ENCODE peak calls at places on chromosomes 7 and 10, in ten cellular contexts. T is IMR-90, Q is heart left ventricle, M is HepG2, I is adrenal gland, H is spleen, S is A549, U is endothelial cell of umbilical vein, O is ovary, L is prostate gland. E is an unnamed sample.

GRCh38 chr7:91582799-91583230 is 297.7 kb downstream of the MTERF1 start:
- DNase-seq in O (no peak), L (no peak), M (no peak), U (no peak), H (no peak), I (no peak), Q (no peak), T (no peak), S (no peak), E (no peak)

GRCh38 chr7:100493476-100494264 is 9.9 kb downstream of the NYAP1 start:
- DNase-seq in Q (peak), L (no peak), H (peak), I (no peak), T (no peak), O (peak), M (peak), S (no peak), U (peak), E (no peak)

GRCh38 chr10:3850999-3851937 is 66.3 kb upstream of the KLF6 start:
- DNase-seq in M (peak), I (no peak), L (no peak), S (peak), Q (no peak), H (no peak), T (peak), O (no peak), U (peak), E (peak)

GRCh38 chr10:99993994-99994689 is 15.6 kb downstream of the DNMBP start:
- DNase-seq in Q (peak), I (peak), H (peak), O (no peak), M (no peak), L (no peak), T (peak), S (no peak), U (peak), E (peak)

GRCh38 chr10:27784272-27784671 is 38.7 kb upstream of the MKX start:
- DNase-seq in U (no peak), T (no peak), I (no peak), L (no peak), S (no peak), O (no peak), M (no peak), H (no peak), Q (no peak), E (no peak)

GRCh38 chr7:150428671-150429451 is 21.6 kb upstream of the GIMAP8 start:
- DNase-seq in H (no peak), O (no peak), U (no peak), L (peak), Q (peak), I (peak), M (no peak), S (peak), T (peak), E (no peak)

GRCh38 chr7:144653449-144653848 is 182.4 kb downstream of the TPK1 start:
- DNase-seq in H (no peak), U (no peak), O (no peak), S (no peak), L (no peak), Q (no peak), T (no peak), I (no peak), M (no peak), E (no peak)

GRCh38 chr10:122310311-122311050 is 39.4 kb downstream of the BTBD16 start:
- DNase-seq in I (peak), M (peak), L (no peak), U (peak), S (peak), H (no peak), T (no peak), O (no peak), Q (no peak), E (no peak)

GRCh38 chr10:102917314-102917961 is 656 bp upstream of the CNNM2 start:
- DNase-seq in O (peak), S (peak), H (peak), I (peak), M (peak), L (peak), U (peak), Q (peak), T (peak), E (peak)

GRCh38 chr10:133464582-133465031 is 10.9 kb downstream of the SCART1 start:
- DNase-seq in H (no peak), M (no peak), S (no peak), O (no peak), I (peak), U (no peak), Q (no peak), L (no peak), T (no peak), E (no peak)

GRCh38 chr7:46153951-46154787 is 233.1 kb upstream of the IGFBP3 start:
- DNase-seq in U (no peak), T (no peak), L (no peak), I (no peak), S (no peak), M (peak), H (no peak), O (no peak), Q (no peak), E (no peak)

GRCh38 chr7:50970092-50970491 is 187.4 kb upstream of the GRB10 start:
- DNase-seq in I (no peak), M (no peak), O (no peak), U (no peak), L (no peak), H (no peak), S (no peak), Q (no peak), T (no peak), E (no peak)

GRCh38 chr7:28409716-28410627 is 2.3 kb upstream of the CREB5 start:
- DNase-seq in S (peak), M (no peak), H (peak), U (peak), T (peak), O (peak), I (peak), Q (peak), L (peak), E (peak)

GRCh38 chr7:129923709-129924108 is 29.1 kb downstream of the UBE2H start:
- DNase-seq in S (no peak), I (peak), M (no peak), Q (no peak), U (peak), O (no peak), L (no peak), T (peak), H (no peak), E (no peak)

GRCh38 chr10:35331894-35332640 is 4.2 kb upstream of the CCNY start:
- DNase-seq in U (peak), I (peak), S (peak), M (peak), H (no peak), O (no peak), Q (no peak), T (peak), L (no peak), E (no peak)

GRCh38 chr7:99762680-99763327 is 21.2 kb downstream of the CYP3A4 start:
- DNase-seq in S (no peak), O (no peak), H (no peak), Q (peak), M (no peak), T (peak), I (peak), L (peak), U (no peak), E (peak)

GRCh38 chr7:81618400-81619014 is 151.3 kb downstream of the HGF start:
- DNase-seq in I (no peak), U (peak), L (no peak), S (peak), Q (no peak), O (no peak), M (peak), T (peak), H (no peak), E (no peak)

GRCh38 chr10:78460204-78460603 is 426.5 kb downstream of the RPS24 start:
- DNase-seq in U (no peak), S (no peak), I (peak), Q (no peak), M (no peak), H (no peak), O (no peak), L (no peak), T (no peak), E (no peak)

GRCh38 chr10:109706157-109706556 is 217.2 kb downstream of the XPNPEP1 start:
- DNase-seq in Q (no peak), L (no peak), H (no peak), I (no peak), M (no peak), T (no peak), O (no peak), S (no peak), U (no peak), E (no peak)

GRCh38 chr7:76509931-76510877 is at the start of gene UPK3B:
- DNase-seq in O (no peak), M (no peak), U (no peak), T (no peak), Q (no peak), L (no peak), I (no peak), S (no peak), H (peak), E (no peak)

GRCh38 chr7:130309986-130310385 is 17.0 kb downstream of the CPA4 start:
- DNase-seq in O (no peak), U (no peak), Q (no peak), I (no peak), L (no peak), M (no peak), S (no peak), T (no peak), H (no peak), E (no peak)

GRCh38 chr10:88361995-88362540 is 221.1 kb downstream of the RNLS start:
- DNase-seq in M (no peak), O (no peak), T (no peak), L (no peak), Q (no peak), U (no peak), H (no peak), I (no peak), S (no peak), E (no peak)

GRCh38 chr10:114477285-114477684 is 73.0 kb upstream of the AFAP1L2 start:
- DNase-seq in I (no peak), T (no peak), S (no peak), O (peak), L (no peak), M (peak), Q (no peak), H (no peak), U (no peak), E (peak)

GRCh38 chr7:81744389-81744788 is 25.5 kb downstream of the HGF start:
- DNase-seq in H (no peak), T (no peak), O (no peak), L (no peak), M (no peak), U (no peak), I (no peak), Q (no peak), S (no peak), E (no peak)

GRCh38 chr7:1236132-1236655 is 3.5 kb downstream of the UNCX start:
- DNase-seq in T (no peak), U (no peak), O (no peak), L (no peak), M (peak), H (no peak), I (no peak), Q (no peak), S (no peak), E (no peak)

GRCh38 chr7:151133266-151133985 is 34.1 kb downstream of the GBX1 start:
- DNase-seq in L (no peak), U (no peak), I (no peak), S (no peak), T (no peak), H (peak), M (no peak), Q (no peak), O (no peak), E (no peak)

GRCh38 chr10:92530421-92530820 is 43.5 kb downstream of the IDE start:
- DNase-seq in M (no peak), I (no peak), H (no peak), U (no peak), S (no peak), T (peak), O (no peak), Q (no peak), L (no peak), E (no peak)

GRCh38 chr10:71584461-71584860 is 135.1 kb downstream of the C10orf105 start:
- DNase-seq in U (no peak), M (no peak), O (no peak), H (no peak), S (no peak), Q (no peak), I (no peak), T (no peak), L (no peak), E (no peak)

GRCh38 chr10:124864421-124865193 is 63.0 kb downstream of the ABRAXAS2 start:
- DNase-seq in H (no peak), I (peak), M (peak), U (no peak), S (no peak), L (peak), Q (peak), O (no peak), T (no peak), E (no peak)

GRCh38 chr7:74006451-74007259 is 21.3 kb upstream of the ELN start:
- DNase-seq in M (no peak), O (no peak), S (no peak), H (no peak), I (no peak), L (no peak), U (peak), T (no peak), Q (no peak), E (no peak)

GRCh38 chr10:121860810-121861209 is 67.0 kb downstream of the ATE1 start:
- DNase-seq in M (no peak), O (no peak), S (no peak), I (no peak), U (no peak), Q (no peak), H (no peak), L (no peak), T (no peak), E (no peak)

GRCh38 chr10:121089434-121089833 is 238.3 kb downstream of the WDR11 start:
- DNase-seq in Q (no peak), I (no peak), U (no peak), O (no peak), T (no peak), S (no peak), L (no peak), H (no peak), M (no peak), E (no peak)

GRCh38 chr7:100680589-100681271 is 7.2 kb downstream of the GNB2 start:
- DNase-seq in M (no peak), S (no peak), U (no peak), H (peak), O (no peak), T (no peak), L (no peak), Q (no peak), I (peak), E (no peak)

GRCh38 chr7:135291809-135292253 is 58.2 kb downstream of the STRA8 start:
- DNase-seq in M (peak), Q (no peak), I (no peak), U (peak), H (no peak), L (no peak), O (no peak), T (peak), S (peak), E (no peak)

GRCh38 chr10:124743188-124744046 is 761 bp downstream of the FAM53B start:
- DNase-seq in M (no peak), T (no peak), H (peak), Q (no peak), U (peak), I (peak), O (peak), S (peak), L (no peak), E (no peak)

DNA sequence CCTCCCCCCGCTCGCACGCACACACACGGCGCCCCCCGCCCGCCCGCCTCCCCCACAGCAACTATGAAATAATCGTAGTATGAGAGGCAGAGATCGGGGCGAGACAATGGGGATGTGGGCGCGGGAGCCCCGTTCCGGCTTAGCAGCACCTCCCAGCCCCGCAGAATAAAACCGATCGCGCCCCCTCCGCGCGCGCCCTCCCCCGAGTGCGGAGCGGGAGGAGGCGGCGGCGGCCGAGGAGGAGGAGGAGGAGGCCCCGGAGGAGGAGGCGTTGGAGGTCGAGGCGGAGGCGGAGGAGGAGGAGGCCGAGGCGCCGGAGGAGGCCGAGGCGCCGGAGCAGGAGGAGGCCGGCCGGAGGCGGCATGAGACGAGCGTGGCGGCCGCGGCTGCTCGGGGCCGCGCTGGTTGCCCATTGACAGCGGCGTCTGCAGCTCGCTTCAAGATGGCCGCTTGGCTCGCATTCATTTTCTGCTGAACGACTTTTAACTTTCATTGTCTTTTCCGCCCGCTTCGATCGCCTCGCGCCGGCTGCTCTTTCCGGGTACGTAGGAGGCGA is 335 bp downstream of the BMI1 start:
- DNase-seq in U (peak), T (peak), L (no peak), I (peak), Q (peak), O (peak), M (peak), H (peak), S (peak), E (peak)
- TF ChIP-seq POLR2A in U (no peak), T (no peak), L (peak), I (peak), Q (no peak), O (no peak), M (peak), H (no peak), S (peak), E (peak)

GRCh38 chr10:25508112-25508815 is 333.5 kb downstream of the GPR158 start:
- DNase-seq in M (no peak), H (no peak), Q (no peak), L (no peak), U (peak), S (no peak), O (no peak), T (no peak), I (no peak), E (no peak)
- H3K4me3 ChIP-seq in M (no peak), H (no peak), Q (no peak), L (no peak), U (no peak), S (no peak), O (no peak), T (no peak), I (no peak), E (no peak)

GRCh38 chr10:30505543-30506298 is 71.7 kb downstream of the MAP3K8 start:
- DNase-seq in M (peak), Q (no peak), U (no peak), S (no peak), T (no peak), I (no peak), L (no peak), H (no peak), O (no peak), E (no peak)
- H3K27ac ChIP-seq in M (no peak), Q (peak), U (no peak), S (peak), T (no peak), I (peak), L (no peak), H (peak), O (no peak), E (peak)

GRCh38 chr10:95832216-95833037 is 75.3 kb upstream of the CC2D2B start:
- DNase-seq in H (peak), M (no peak), I (no peak), O (no peak), T (no peak), S (no peak), Q (peak), U (no peak), L (no peak), E (no peak)
- TF ChIP-seq POLR2A in H (no peak), M (no peak), I (no peak), O (no peak), T (no peak), S (no peak), Q (no peak), U (no peak), L (no peak), E (no peak)